ENCODE peak calls at places on chromosome 17, in ten cellular contexts. I is stomach, N is A549, K is ovary, Q is tibial nerve, M is SK-N-SH, D is upper lobe of left lung, E is transverse colon, C is K562, T is esophagus muscularis mucosa. B is an unnamed sample.

GRCh38 chr17:43696891-43697290 is 35.2 kb upstream of the MEOX1 start:
- DNase-seq in I (no peak), N (no peak), K (no peak), Q (no peak), M (no peak), D (no peak), E (no peak), C (no peak), T (no peak), B (no peak)

GRCh38 chr17:19248149-19248922 is 11.2 kb downstream of the EPN2 start:
- DNase-seq in I (no peak), N (no peak), K (no peak), Q (no peak), M (no peak), D (no peak), E (no peak), C (peak), T (no peak), B (no peak)

GRCh38 chr17:79707931-79708891 is 22.5 kb upstream of the ENPP7 start:
- DNase-seq in I (peak), N (peak), K (peak), Q (peak), M (peak), D (peak), E (peak), C (peak), T (no peak), B (no peak)

GRCh38 chr17:29720471-29720990 is 97.8 kb upstream of the CORO6 start:
- DNase-seq in I (no peak), N (no peak), K (no peak), Q (no peak), M (no peak), D (no peak), E (no peak), C (no peak), T (no peak), B (no peak)

GRCh38 chr17:50339381-50339780 is 6.5 kb upstream of the XYLT2 start:
- DNase-seq in I (peak), N (no peak), K (no peak), Q (no peak), M (no peak), D (no peak), E (no peak), C (no peak), T (no peak), B (no peak)

GRCh38 chr17:39210093-39210434 is 10.0 kb downstream of the RPL19 start:
- DNase-seq in I (no peak), N (no peak), K (no peak), Q (no peak), M (no peak), D (no peak), E (no peak), C (no peak), T (no peak), B (no peak)

GRCh38 chr17:75178453-75178852 is 4.3 kb downstream of the SUMO2 start:
- DNase-seq in I (no peak), N (no peak), K (no peak), Q (no peak), M (no peak), D (no peak), E (no peak), C (no peak), T (no peak), B (no peak)

GRCh38 chr17:75414488-75414887 is 9.0 kb upstream of the GRB2 start:
- DNase-seq in I (no peak), N (no peak), K (no peak), Q (no peak), M (no peak), D (no peak), E (no peak), C (no peak), T (no peak), B (no peak)

GRCh38 chr17:44354582-44355309 is 8.9 kb downstream of the FAM171A2 start:
- DNase-seq in I (no peak), N (no peak), K (peak), Q (no peak), M (no peak), D (peak), E (peak), C (peak), T (no peak), B (no peak)

GRCh38 chr17:66507103-66507923 is 204.9 kb downstream of the PRKCA start:
- DNase-seq in I (no peak), N (peak), K (peak), Q (peak), M (no peak), D (no peak), E (no peak), C (peak), T (no peak), B (peak)

GRCh38 chr17:37081287-37081686 is 132.5 kb downstream of the AATF start:
- DNase-seq in I (no peak), N (no peak), K (no peak), Q (no peak), M (no peak), D (no peak), E (no peak), C (no peak), T (no peak), B (no peak)

GRCh38 chr17:48056879-48057278 is 8.7 kb downstream of the NFE2L1 start:
- DNase-seq in I (no peak), N (no peak), K (no peak), Q (no peak), M (no peak), D (no peak), E (no peak), C (no peak), T (no peak), B (no peak)

GRCh38 chr17:45132569-45133463 is 501 bp upstream of the PLCD3 start:
- DNase-seq in I (peak), N (peak), K (peak), Q (peak), M (peak), D (peak), E (peak), C (peak), T (peak), B (peak)

GRCh38 chr17:61325382-61326073 is 74.1 kb upstream of the TBX2 start:
- DNase-seq in I (no peak), N (no peak), K (no peak), Q (no peak), M (peak), D (no peak), E (no peak), C (no peak), T (no peak), B (no peak)

GRCh38 chr17:46191332-46192210 is 1.7 kb downstream of the KANSL1 start:
- DNase-seq in I (no peak), N (peak), K (no peak), Q (peak), M (peak), D (no peak), E (peak), C (peak), T (no peak), B (no peak)

GRCh38 chr17:44010966-44011647 is 3.7 kb downstream of the TMEM101 start:
- DNase-seq in I (no peak), N (no peak), K (no peak), Q (no peak), M (no peak), D (no peak), E (no peak), C (peak), T (no peak), B (no peak)

GRCh38 chr17:2695243-2695960 is 16.2 kb downstream of the CLUH start:
- DNase-seq in I (peak), N (no peak), K (no peak), Q (no peak), M (peak), D (peak), E (peak), C (no peak), T (no peak), B (peak)

GRCh38 chr17:47210105-47210504 is 957 bp downstream of the MYL4 start:
- DNase-seq in I (no peak), N (no peak), K (no peak), Q (no peak), M (no peak), D (no peak), E (no peak), C (no peak), T (no peak), B (no peak)

GRCh38 chr17:57988301-57989010 is 402 bp upstream of the VEZF1 start:
- DNase-seq in I (peak), N (peak), K (peak), Q (peak), M (peak), D (no peak), E (peak), C (peak), T (peak), B (peak)

GRCh38 chr17:64448665-64449512 is at the start of gene MILR1:
- DNase-seq in I (no peak), N (peak), K (no peak), Q (peak), M (no peak), D (no peak), E (peak), C (peak), T (no peak), B (peak)

GRCh38 chr17:78828470-78829185 is 12.0 kb downstream of the USP36 start:
- DNase-seq in I (no peak), N (peak), K (no peak), Q (no peak), M (peak), D (no peak), E (no peak), C (peak), T (no peak), B (peak)

GRCh38 chr17:57609125-57609877 is 135.8 kb downstream of the CCDC182 start:
- DNase-seq in I (no peak), N (no peak), K (no peak), Q (no peak), M (no peak), D (no peak), E (no peak), C (no peak), T (no peak), B (no peak)

GRCh38 chr17:57899391-57899790 is 49.5 kb upstream of the MRPS23 start:
- DNase-seq in I (no peak), N (no peak), K (no peak), Q (no peak), M (no peak), D (no peak), E (no peak), C (no peak), T (no peak), B (no peak)

GRCh38 chr17:12512712-12513355 is 152.9 kb upstream of the MYOCD start:
- DNase-seq in I (no peak), N (no peak), K (no peak), Q (no peak), M (no peak), D (no peak), E (no peak), C (no peak), T (no peak), B (no peak)

GRCh38 chr17:29663155-29663554 is 40.4 kb upstream of the CORO6 start:
- DNase-seq in I (no peak), N (no peak), K (no peak), Q (no peak), M (no peak), D (no peak), E (no peak), C (no peak), T (no peak), B (no peak)

GRCh38 chr17:14805348-14805747 is 459.8 kb downstream of the PMP22 start:
- DNase-seq in I (no peak), N (no peak), K (no peak), Q (no peak), M (no peak), D (no peak), E (no peak), C (no peak), T (no peak), B (no peak)

GRCh38 chr17:36937001-36937960 is at the start of gene LHX1:
- DNase-seq in I (no peak), N (no peak), K (no peak), Q (no peak), M (peak), D (peak), E (no peak), C (no peak), T (no peak), B (no peak)

GRCh38 chr17:77286641-77287431 is 146.1 kb downstream of the SEC14L1 start:
- DNase-seq in I (peak), N (peak), K (no peak), Q (no peak), M (peak), D (no peak), E (peak), C (no peak), T (no peak), B (peak)

GRCh38 chr17:40209404-40210093 is 9.6 kb upstream of the WIPF2 start:
- DNase-seq in I (no peak), N (no peak), K (no peak), Q (no peak), M (no peak), D (no peak), E (no peak), C (no peak), T (no peak), B (no peak)

GRCh38 chr17:65220732-65221131 is 83.6 kb downstream of the RGS9 start:
- DNase-seq in I (no peak), N (no peak), K (no peak), Q (no peak), M (no peak), D (no peak), E (no peak), C (no peak), T (no peak), B (no peak)

GRCh38 chr17:73613271-73613941 is 30.8 kb downstream of the SDK2 start:
- DNase-seq in I (no peak), N (no peak), K (no peak), Q (no peak), M (peak), D (no peak), E (no peak), C (no peak), T (no peak), B (no peak)

GRCh38 chr17:65191805-65192740 is 54.9 kb downstream of the RGS9 start:
- DNase-seq in I (no peak), N (peak), K (no peak), Q (no peak), M (no peak), D (no peak), E (no peak), C (no peak), T (no peak), B (no peak)

GRCh38 chr17:41492351-41492750 is 2.6 kb upstream of the KRT36 start:
- DNase-seq in I (no peak), N (no peak), K (no peak), Q (peak), M (no peak), D (no peak), E (no peak), C (no peak), T (no peak), B (no peak)

GRCh38 chr17:55144518-55144917 is 120.2 kb upstream of the HLF start:
- DNase-seq in I (no peak), N (no peak), K (no peak), Q (no peak), M (no peak), D (no peak), E (no peak), C (no peak), T (no peak), B (no peak)

GRCh38 chr17:72660274-72661092 is 432.0 kb downstream of the SLC39A11 start:
- DNase-seq in I (no peak), N (no peak), K (no peak), Q (no peak), M (no peak), D (no peak), E (no peak), C (no peak), T (no peak), B (peak)

DNA sequence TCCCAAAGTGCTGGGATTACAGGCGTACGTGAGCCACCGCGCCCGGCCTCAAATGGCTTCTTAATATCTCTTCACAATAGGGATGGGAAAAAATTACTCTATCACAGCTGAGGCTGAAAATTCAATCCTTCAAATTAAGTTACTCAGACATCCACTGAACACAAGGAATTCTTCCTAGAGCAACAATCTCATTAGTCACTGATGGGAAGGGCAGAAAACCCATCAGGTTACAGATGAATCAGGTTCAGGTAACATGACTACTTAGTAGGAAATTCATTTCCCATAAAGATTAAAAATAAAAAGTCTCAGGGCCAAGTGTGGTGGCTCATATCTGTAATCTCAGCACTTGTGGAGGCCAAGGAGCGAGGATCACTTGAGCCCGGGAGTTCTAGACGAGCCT is 42.5 kb upstream of the ABR start:
- DNase-seq in I (no peak), N (no peak), K (no peak), Q (no peak), M (no peak), D (no peak), E (no peak), C (no peak), T (no peak), B (no peak)
- H3K27ac ChIP-seq in I (no peak), N (no peak), K (no peak), Q (no peak), M (no peak), D (no peak), E (no peak), C (no peak), T (no peak), B (no peak)

GRCh38 chr17:21039839-21040575 is 2.8 kb downstream of the USP22 start:
- DNase-seq in I (no peak), N (peak), K (peak), Q (no peak), M (peak), D (no peak), E (no peak), C (no peak), T (no peak), B (peak)

GRCh38 chr17:21041753-21042433 is 918 bp downstream of the USP22 start:
- DNase-seq in I (peak), N (peak), K (peak), Q (peak), M (peak), D (peak), E (peak), C (peak), T (peak), B (peak)

GRCh38 chr17:21043296-21044232 is 753 bp upstream of the USP22 start:
- DNase-seq in I (peak), N (peak), K (peak), Q (peak), M (no peak), D (peak), E (peak), C (peak), T (peak), B (peak)

GRCh38 chr17:21044971-21045370 is 2.2 kb upstream of the USP22 start:
- DNase-seq in I (no peak), N (no peak), K (peak), Q (no peak), M (no peak), D (no peak), E (no peak), C (no peak), T (no peak), B (no peak)

GRCh38 chr17:21042434-21043295 is at the start of gene USP22:
- DNase-seq in I (peak), N (peak), K (no peak), Q (no peak), M (peak), D (peak), E (no peak), C (no peak), T (no peak), B (no peak)
- TF ChIP-seq EP300 in I (no peak), N (no peak), K (no peak), Q (no peak), M (no peak), D (no peak), E (no peak), C (no peak), T (no peak), B (no peak)

GRCh38 chr17:81132197-81132540 is 33.1 kb upstream of the PVALEF start:
- DNase-seq in I (no peak), N (no peak), K (no peak), Q (no peak), M (no peak), D (peak), E (no peak), C (no peak), T (no peak), B (no peak)
- H3K27ac ChIP-seq in I (no peak), N (no peak), K (no peak), Q (peak), M (no peak), D (peak), E (no peak), C (no peak), T (peak), B (no peak)

DNA sequence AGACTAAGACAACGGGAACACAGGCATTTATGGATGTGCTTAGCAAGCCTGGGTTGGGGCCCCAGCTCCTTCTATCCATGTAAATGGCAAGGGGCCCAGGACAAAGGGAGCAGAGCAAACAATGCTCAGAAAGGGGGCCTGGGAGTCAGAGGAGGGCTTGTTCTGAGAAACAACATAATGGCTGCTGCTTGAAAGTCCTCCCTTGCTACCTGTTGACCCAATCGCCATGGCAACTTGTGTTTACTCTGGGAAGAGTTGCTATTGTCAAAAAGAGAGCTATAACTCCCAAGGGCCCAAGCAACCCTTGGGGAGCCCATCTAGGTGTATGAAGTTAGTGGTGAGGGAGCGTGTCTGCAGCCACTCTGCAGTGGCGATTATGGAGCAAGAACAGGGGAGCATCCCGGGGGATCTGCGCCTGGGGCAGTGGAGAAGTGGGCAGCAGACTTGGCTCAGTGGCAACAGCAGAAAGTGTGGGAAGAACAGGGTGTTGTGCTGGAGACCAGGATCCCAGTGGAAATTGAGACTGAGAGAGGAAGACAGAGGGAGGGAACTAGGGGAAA is 118.7 kb upstream of the NLRP1 start:
- DNase-seq in I (no peak), N (no peak), K (no peak), Q (no peak), M (no peak), D (no peak), E (no peak), C (no peak), T (no peak), B (no peak)
- TF ChIP-seq EP300 in I (no peak), N (no peak), K (no peak), Q (no peak), M (no peak), D (no peak), E (no peak), C (no peak), T (no peak), B (no peak)

DNA sequence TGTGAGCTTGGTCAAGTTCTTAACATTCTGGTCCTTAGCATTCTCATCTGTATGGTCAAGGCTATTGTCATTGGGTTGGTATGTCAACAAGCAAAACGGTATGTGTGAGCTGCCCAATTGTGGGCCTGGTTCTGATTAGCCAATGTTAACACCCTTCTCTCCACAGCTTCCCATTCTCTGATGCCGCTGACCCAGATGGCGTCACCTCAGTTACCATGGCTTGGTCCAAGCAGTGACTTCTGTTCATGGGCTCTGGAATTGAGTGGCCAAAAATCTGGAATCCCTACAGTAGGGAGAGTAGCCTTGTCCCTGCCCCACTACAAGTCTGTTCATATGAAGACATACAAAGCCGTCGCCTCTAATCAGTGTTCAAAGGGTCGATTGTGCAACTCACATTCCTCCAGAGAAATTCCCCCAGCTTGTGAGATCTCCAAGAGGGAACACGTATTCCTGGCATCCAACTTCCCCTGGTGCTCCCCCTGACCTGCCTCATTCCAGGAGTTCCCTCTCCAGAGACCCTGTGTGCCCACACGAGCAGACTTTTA is 15.8 kb downstream of the TMEM98 start:
- DNase-seq in I (no peak), N (no peak), K (no peak), Q (peak), M (no peak), D (no peak), E (no peak), C (no peak), T (no peak), B (peak)
- H3K27ac ChIP-seq in I (peak), N (no peak), K (no peak), Q (no peak), M (no peak), D (peak), E (no peak), C (no peak), T (no peak), B (no peak)